ENCODE peak calls at places on chromosomes 12 and 14, in eight cellular contexts. N is suprapubic skin, H is sigmoid colon, I is ovary, W is HepG2, A is tibial nerve, R is H1, O is stomach. J is an unnamed sample.

GRCh38 chr14:62206456-62206855 is 444.2 kb downstream of the SNAPC1 start:
- DNase-seq in N (no peak), O (no peak), R (no peak), W (no peak), H (no peak), A (no peak), I (no peak), J (no peak)

GRCh38 chr14:77110286-77110685 is 12.2 kb downstream of the CIPC start:
- DNase-seq in W (no peak), H (no peak), O (no peak), I (no peak), A (no peak), R (no peak), N (no peak), J (no peak)

GRCh38 chr14:103628221-103628683 is 759 bp upstream of the KLC1 start:
- DNase-seq in O (peak), W (no peak), I (peak), H (peak), N (peak), R (no peak), A (peak), J (peak)

GRCh38 chr14:51208982-51209381 is 31.1 kb upstream of the TMX1 start:
- DNase-seq in I (no peak), O (no peak), N (no peak), A (no peak), H (no peak), W (no peak), R (no peak), J (no peak)

GRCh38 chr14:104530651-104531050 is 48.9 kb upstream of the C14orf180 start:
- DNase-seq in N (no peak), R (no peak), I (no peak), H (peak), A (no peak), O (no peak), W (no peak), J (no peak)

GRCh38 chr12:85835810-85836715 is at the start of gene RASSF9:
- DNase-seq in N (peak), W (peak), R (no peak), A (peak), H (peak), O (peak), I (peak), J (peak)

GRCh38 chr12:94089891-94090290 is 58.5 kb upstream of the PLXNC1 start:
- DNase-seq in I (no peak), R (no peak), O (no peak), W (no peak), A (no peak), N (no peak), H (no peak), J (no peak)

GRCh38 chr12:115799610-115800009 is 477.9 kb downstream of the MED13L start:
- DNase-seq in R (no peak), N (no peak), W (no peak), I (no peak), O (no peak), A (no peak), H (no peak), J (no peak)

GRCh38 chr12:14935031-14935430 is 3.3 kb downstream of the ERP27 start:
- DNase-seq in A (no peak), N (no peak), R (no peak), O (no peak), H (no peak), W (no peak), I (no peak), J (no peak)

GRCh38 chr12:98754095-98754494 is 109.0 kb downstream of the APAF1 start:
- DNase-seq in A (no peak), R (no peak), O (no peak), H (no peak), N (no peak), W (peak), I (no peak), J (no peak)

GRCh38 chr12:48818831-48819590 is 715 bp downstream of the CACNB3 start:
- DNase-seq in N (no peak), I (peak), H (no peak), O (no peak), W (no peak), R (no peak), A (no peak), J (no peak)

GRCh38 chr12:14874882-14875281 is 10.8 kb downstream of the MGP start:
- DNase-seq in W (no peak), N (no peak), O (no peak), A (no peak), I (no peak), R (no peak), H (no peak), J (no peak)

GRCh38 chr14:71338153-71338552 is 430.9 kb downstream of the PCNX1 start:
- DNase-seq in N (no peak), I (no peak), A (no peak), O (no peak), W (no peak), H (no peak), R (no peak), J (no peak)

GRCh38 chr14:39181026-39181692 is 6.1 kb downstream of the PNN start:
- DNase-seq in I (no peak), W (no peak), A (no peak), R (no peak), H (no peak), O (no peak), N (no peak), J (no peak)

GRCh38 chr12:14614704-14615121 is 47.0 kb upstream of the PLBD1 start:
- DNase-seq in A (no peak), W (no peak), H (no peak), O (no peak), R (no peak), N (no peak), I (no peak), J (no peak)

GRCh38 chr12:6323995-6324711 is 13.7 kb downstream of the PLEKHG6 start:
- DNase-seq in W (no peak), I (no peak), O (no peak), N (no peak), A (no peak), H (no peak), R (no peak), J (no peak)

DNA sequence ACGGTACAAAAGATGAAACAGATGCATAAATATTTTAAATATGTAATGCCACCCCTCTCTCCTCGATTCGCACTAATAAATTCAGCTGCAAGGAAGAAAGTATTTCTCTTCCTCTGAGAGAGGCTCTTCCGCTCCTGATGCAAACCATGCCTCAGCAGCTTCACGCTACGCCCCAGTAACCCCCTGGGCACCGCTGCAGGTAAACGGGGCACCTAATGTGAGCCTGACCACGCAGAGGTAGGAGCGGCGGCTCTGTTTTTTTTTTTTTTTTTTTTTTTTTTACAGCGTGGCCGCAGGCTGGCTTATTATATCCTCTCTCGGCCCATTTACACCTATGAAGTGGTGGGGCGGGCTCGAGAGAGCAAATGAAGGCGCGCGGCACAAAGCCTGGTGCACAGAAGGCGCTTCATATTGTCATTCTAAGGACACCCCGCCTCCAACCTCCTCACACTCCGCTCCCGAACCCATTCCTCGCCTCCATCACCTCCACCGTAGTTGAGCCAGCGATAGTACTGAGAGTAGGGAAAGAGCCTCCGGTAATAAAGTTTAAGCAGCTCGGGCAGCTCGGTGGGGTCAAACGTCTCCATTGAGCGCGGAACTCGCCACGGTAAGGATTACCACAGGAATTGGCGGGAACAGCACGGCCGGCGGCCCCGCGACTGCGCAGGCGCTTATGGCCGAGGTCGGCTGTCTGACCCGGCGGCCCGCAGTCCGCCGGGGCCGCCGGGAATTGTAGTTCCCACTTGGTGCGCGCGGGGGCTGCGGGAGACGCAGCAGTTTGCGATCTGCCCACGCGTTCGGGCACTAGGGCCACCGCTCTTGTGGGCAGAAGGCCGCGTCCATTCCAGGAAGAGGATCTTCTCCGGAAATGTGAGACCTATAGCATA is at the start of gene PRIM1:
- DNase-seq in R (peak), O (peak), N (peak), H (peak), I (peak), A (peak), W (peak), J (peak)
- TF ChIP-seq POLR2A in R (no peak), O (no peak), N (no peak), H (no peak), I (no peak), A (no peak), W (peak), J (peak)

DNA sequence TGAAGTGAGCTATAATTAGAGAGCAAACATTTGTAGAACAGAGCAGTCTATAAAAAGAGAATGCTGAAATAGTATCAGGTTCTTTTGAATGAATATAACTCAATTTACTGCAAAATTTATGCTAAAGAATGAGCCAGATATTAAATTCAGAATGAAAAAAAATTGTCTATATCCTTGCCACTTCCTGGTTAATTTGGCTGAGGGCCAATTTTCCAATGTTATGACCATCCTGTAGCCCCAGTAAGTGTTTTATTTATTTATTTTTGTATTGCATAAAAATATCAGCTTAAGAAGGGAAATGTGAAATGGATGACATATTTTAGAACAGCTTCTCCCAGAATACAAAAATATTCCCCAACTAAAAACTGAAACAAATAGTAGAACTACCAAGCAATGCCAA is 263.4 kb downstream of the SOX5 start:
- DNase-seq in W (no peak), R (no peak), I (no peak), A (no peak), O (no peak), N (no peak), H (no peak), J (no peak)
- TF ChIP-seq EP300 in W (no peak), R (no peak), I (no peak), A (no peak), O (no peak), N (no peak), H (no peak), J (no peak)

DNA sequence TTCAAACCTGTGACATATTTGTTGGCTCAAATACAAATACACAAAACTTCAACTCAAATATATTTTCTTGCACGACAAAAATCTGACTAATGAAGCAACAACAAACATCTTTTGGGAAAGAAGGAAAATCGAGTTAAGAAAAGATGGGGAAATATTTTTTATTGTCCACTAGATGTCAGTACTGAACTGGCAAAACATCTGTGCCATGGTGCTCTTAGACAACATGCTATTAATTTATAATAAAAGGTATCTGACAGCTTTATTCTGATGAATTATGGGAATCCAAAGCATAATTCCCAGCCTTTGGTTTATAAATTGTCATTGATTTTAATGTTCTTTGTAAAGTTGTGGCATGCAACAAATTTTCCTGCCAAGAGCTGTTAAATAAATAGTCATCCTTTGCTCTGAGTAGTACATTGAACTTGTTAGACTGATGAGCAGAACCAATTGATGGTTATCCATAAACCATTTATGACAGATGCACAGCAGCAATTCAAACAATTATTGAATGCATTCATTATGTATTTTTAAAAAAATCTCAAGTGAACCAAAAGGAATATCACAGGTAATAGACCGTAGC is 231.2 kb downstream of the ETNK1 start:
- DNase-seq in R (no peak), W (peak), H (no peak), A (no peak), N (no peak), O (no peak), I (no peak), J (no peak)
- TF ChIP-seq POLR2A in R (no peak), W (no peak), H (no peak), A (no peak), N (no peak), O (no peak), I (no peak), J (no peak)

GRCh38 chr12:57475271-57476161 is 4.2 kb downstream of the ARHGAP9 start:
- DNase-seq in I (no peak), W (no peak), N (no peak), A (no peak), H (peak), O (no peak), R (no peak), J (peak)
- TF ChIP-seq EP300 in I (no peak), W (no peak), N (no peak), A (no peak), H (no peak), O (no peak), R (no peak), J (no peak)

GRCh38 chr12:122061253-122061652 is 17.3 kb upstream of the MLXIP start:
- DNase-seq in R (no peak), A (no peak), W (no peak), O (no peak), I (peak), H (no peak), N (no peak), J (peak)

GRCh38 chr12:122064034-122064777 is 14.3 kb upstream of the MLXIP start:
- DNase-seq in O (peak), R (peak), A (peak), W (peak), I (peak), N (peak), H (peak), J (no peak)

GRCh38 chr12:122063691-122064033 is 14.9 kb upstream of the MLXIP start:
- DNase-seq in H (peak), R (no peak), N (no peak), I (peak), A (no peak), O (no peak), W (no peak), J (no peak)

GRCh38 chr12:122064780-122065588 is 13.6 kb upstream of the MLXIP start:
- DNase-seq in R (no peak), N (no peak), O (no peak), I (peak), W (peak), A (no peak), H (peak), J (no peak)

GRCh38 chr12:122062832-122063690 is 15.5 kb upstream of the MLXIP start:
- DNase-seq in O (peak), W (peak), R (no peak), A (no peak), I (peak), H (peak), N (no peak), J (peak)
- TF ChIP-seq POLR2A in O (no peak), W (no peak), R (no peak), A (no peak), I (peak), H (peak), N (no peak), J (peak)

DNA sequence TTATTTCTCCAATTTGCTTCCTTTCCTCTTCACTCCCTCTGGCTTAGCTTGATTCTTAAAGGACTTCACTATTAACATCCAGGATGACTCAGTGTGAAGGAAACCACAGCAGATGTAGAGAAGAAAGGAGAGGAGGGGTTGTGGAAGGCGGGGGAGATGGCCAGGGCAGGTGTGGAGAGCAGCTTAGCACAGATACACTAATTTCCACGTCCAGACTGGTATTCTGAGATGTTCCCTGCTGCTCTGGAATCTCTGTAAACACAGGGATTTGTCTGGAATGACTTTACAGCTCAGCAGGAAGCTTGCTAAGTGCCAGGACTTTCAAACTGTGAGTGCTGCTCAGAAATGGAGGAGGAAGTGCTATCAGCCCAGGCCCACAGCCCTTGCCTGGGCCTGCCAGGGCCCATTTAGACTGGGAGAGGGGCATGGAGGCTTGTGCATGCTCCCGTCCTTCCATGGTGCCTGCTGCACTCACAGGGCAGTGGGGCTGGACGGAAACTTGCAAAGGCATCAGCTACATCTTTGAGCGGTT is 202.5 kb upstream of the DDHD1 start:
- DNase-seq in N (no peak), H (no peak), A (no peak), I (peak), O (no peak), R (peak), W (no peak), J (no peak)
- TF ChIP-seq EP300 in N (no peak), H (no peak), A (no peak), I (no peak), O (no peak), R (peak), W (no peak), J (no peak)

DNA sequence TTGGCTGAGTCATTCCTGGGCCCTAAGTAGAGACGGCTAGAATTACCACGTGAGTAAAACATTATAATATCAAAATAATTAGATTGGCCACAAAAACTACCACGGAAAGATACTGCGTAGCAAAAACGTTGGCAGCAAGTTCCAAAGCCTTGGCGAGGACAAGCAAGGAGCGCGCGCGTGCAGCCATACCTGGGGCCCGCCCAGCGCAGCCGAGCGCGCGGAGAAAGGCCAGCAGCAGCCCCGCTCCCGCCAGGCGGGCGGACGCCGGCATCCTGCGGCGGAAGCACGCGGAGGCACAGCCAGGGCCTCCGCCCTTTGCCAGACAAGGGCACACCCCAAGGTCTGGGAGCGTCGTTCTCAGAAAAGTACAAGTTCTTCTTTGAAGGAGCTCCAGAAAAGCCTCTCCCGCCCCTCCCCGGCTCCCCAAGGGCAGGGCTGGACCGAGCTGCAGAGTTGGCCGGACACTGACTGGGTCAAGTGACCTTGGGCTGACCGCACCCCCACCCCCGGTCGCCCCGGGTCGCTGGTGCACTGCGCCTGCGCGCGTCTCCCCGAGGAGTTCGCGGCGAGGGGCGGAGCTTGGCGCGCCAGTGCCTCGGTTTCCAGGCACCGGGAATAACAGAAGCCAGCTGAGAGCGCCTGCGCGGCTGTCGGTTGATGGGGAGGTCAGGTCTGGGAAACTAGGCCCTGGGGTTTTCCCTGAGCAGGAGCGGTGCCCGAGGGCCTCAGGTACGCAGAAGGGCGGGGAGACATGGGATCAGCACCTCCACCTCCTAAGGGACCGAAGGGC is at the start of gene ZC2HC1C:
- DNase-seq in O (peak), N (peak), W (peak), I (peak), H (peak), R (peak), A (peak), J (peak)
- TF ChIP-seq POLR2A in O (no peak), N (no peak), W (peak), I (peak), H (peak), R (peak), A (peak), J (peak)

GRCh38 chr14:90728951-90729350 is 87.3 kb downstream of the TTC7B start:
- DNase-seq in A (no peak), I (no peak), R (no peak), N (no peak), O (no peak), H (no peak), W (no peak), J (no peak)
- TF ChIP-seq EP300 in A (no peak), I (no peak), R (no peak), N (no peak), O (no peak), H (no peak), W (no peak), J (no peak)

DNA sequence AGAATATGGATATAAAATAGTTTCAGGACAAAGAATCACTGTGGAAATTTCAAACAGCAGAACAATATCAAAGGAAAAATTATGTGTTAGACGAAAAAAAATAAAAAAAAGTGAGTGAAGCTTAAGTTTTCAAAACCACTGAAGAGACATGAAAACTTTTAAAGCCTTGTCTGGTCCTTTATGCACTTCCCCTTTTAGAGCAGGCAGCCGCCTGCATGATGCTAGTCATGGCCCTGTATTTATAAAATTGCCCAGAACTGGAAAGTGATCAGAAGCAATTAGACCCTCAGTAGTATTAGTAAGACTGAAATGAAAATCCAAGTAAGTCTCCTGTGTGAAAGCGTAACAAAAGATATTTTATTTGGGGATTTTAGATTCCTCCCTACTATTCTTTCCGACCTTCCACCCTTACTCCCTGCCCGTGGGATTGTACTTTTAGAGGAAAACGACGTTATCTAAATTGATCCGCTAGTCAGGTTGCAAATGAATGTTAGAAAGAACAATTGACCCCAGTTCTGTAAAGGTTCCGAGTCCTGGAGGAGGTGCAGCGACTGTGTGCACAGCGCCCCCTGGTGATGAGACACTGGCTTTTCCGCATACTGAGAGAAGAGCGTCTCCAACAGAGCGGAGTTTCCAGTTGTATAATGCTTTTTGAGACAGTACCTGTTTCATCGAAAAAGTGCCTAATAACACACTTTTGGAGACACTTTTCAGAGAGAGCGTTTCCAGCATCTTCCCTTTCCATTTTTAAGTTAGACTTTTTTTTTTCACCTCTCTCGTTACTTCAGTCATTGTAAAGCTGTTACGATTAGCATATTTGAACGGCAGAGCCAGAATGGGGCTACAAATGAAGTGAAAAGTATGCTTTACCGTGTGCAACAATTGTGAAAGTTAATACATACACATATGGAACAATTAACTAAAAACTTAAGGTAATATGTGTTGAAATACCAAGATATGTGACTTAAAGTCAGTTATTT is 12.4 kb downstream of the MGST1 start:
- DNase-seq in I (no peak), R (peak), O (peak), H (peak), W (peak), A (peak), N (no peak), J (no peak)
- TF ChIP-seq POLR2A in I (no peak), R (no peak), O (no peak), H (no peak), W (peak), A (no peak), N (no peak), J (no peak)